ENCODE peak calls at places on chromosomes 2 and 18, in ten cellular contexts. N is psoas muscle; I is thyroid gland; V is PC-9; Q is CD8-positive, alpha-beta T cell; D is transverse colon; L is body of pancreas; J is ovary; H is coronary artery; T is stomach. G is an unnamed sample.
A peak's percentile ranks its signal among the peaks of the same experiment; 100 is the strongest.

GRCh38 chr2:26768759-26769500 is 4.8 kb downstream of the SLC35F6 start:
- DNase-seq in N (peak; percentile 82), I (peak; percentile 54), V (peak; percentile 75), Q (no peak), D (peak; percentile 70), L (peak; percentile 58), J (no peak), H (peak; percentile 89), T (peak; percentile 65), G (no peak)

GRCh38 chr18:63683152-63683551 is 19.6 kb upstream of the SERPINB11 start:
- DNase-seq in N (no peak), I (no peak), V (peak; percentile 64), Q (no peak), D (no peak), L (no peak), J (no peak), H (no peak), T (peak; percentile 34), G (no peak)

GRCh38 chr18:48136544-48137353 is 206.3 kb upstream of the SMAD2 start:
- DNase-seq in N (no peak), I (peak; percentile 88), V (no peak), Q (no peak), D (peak; percentile 69), L (peak; percentile 49), J (peak; percentile 49), H (no peak), T (peak; percentile 63), G (peak; percentile 53)

GRCh38 chr2:136008205-136008865 is 22.9 kb upstream of the DARS1 start:
- DNase-seq in N (peak; percentile 35), I (peak; percentile 21), V (no peak), Q (peak; percentile 75), D (peak; percentile 46), L (peak; percentile 13), J (no peak), H (no peak), T (peak; percentile 52), G (peak; percentile 87)

GRCh38 chr2:15941483-15941853 is 1.1 kb downstream of the MYCN start:
- DNase-seq in N (no peak), I (peak; percentile 76), V (no peak), Q (no peak), D (no peak), L (no peak), J (no peak), H (no peak), T (no peak), G (peak; percentile 6)

GRCh38 chr2:101199153-101199810 is 48.1 kb upstream of the TBC1D8 start:
- DNase-seq in N (no peak), I (no peak), V (no peak), Q (no peak), D (no peak), L (no peak), J (no peak), H (no peak), T (no peak), G (no peak)

GRCh38 chr18:48475635-48476549 is 62.9 kb upstream of the CTIF start:
- DNase-seq in N (no peak), I (peak; percentile 46), V (peak; percentile 50), Q (no peak), D (peak; percentile 35), L (peak; percentile 65), J (peak; percentile 46), H (no peak), T (peak; percentile 53), G (no peak)

GRCh38 chr18:7743256-7743655 is 176.1 kb downstream of the PTPRM start:
- DNase-seq in N (no peak), I (no peak), V (no peak), Q (no peak), D (no peak), L (no peak), J (no peak), H (no peak), T (no peak), G (no peak)

GRCh38 chr2:237309011-237309410 is 105.0 kb downstream of the COL6A3 start:
- DNase-seq in N (no peak), I (peak; percentile 48), V (no peak), Q (no peak), D (no peak), L (no peak), J (no peak), H (no peak), T (no peak), G (no peak)

GRCh38 chr2:237307495-237307894 is 106.5 kb downstream of the COL6A3 start:
- DNase-seq in N (no peak), I (no peak), V (no peak), Q (no peak), D (no peak), L (no peak), J (peak; percentile 54), H (no peak), T (no peak), G (peak; percentile 11)

GRCh38 chr2:237309416-237309815 is 104.5 kb downstream of the COL6A3 start:
- DNase-seq in N (no peak), I (no peak), V (no peak), Q (no peak), D (no peak), L (no peak), J (no peak), H (no peak), T (no peak), G (no peak)

GRCh38 chr2:237312021-237312755 is 101.8 kb downstream of the COL6A3 start:
- DNase-seq in N (no peak), I (no peak), V (no peak), Q (no peak), D (no peak), L (no peak), J (no peak), H (no peak), T (no peak), G (no peak)

DNA sequence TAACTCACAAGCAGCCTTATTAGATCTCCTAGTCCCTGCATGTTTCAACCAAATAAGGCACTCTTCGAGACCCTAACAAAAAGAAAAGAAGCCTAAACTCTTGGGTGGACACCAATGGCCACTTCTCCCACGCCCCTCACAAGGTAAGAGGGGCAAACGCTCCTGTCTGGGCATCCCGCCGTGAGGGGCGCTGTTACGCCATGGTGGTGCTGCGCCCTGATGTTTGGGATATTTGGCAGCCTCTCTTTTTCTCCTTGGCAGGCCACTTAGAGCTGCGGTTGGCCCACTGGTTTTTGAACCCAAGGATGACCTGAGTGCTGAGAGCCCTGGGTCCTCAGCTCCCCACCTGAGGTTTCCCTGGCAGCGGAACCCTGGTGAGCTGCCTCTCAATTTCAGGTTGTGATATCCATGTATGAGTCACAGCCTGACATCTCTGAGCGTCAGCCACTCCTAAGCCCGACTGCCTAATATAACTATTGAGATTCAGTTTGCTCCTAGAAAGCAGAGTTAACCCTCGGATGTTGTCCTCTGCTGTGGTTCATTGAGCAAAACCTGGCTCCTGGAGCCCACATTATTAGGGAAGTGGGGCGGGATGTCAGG is 103.3 kb downstream of the COL6A3 start:
- DNase-seq in N (no peak), I (no peak), V (no peak), Q (no peak), D (no peak), L (no peak), J (no peak), H (no peak), T (no peak), G (peak; percentile 44)
- H3K4me3 ChIP-seq in N (no peak overlapping the region), I (no peak overlapping the region), V (no peak overlapping the region), Q (no peak overlapping the region), D (no peak overlapping the region), L (no peak overlapping the region), J (no peak overlapping the region), H (peak overlapping the region; percentile 52), T (no peak overlapping the region), G (no peak overlapping the region)

GRCh38 chr2:235132641-235133040 is 180.8 kb downstream of the SH3BP4 start:
- DNase-seq in N (no peak), I (no peak), V (no peak), Q (no peak), D (no peak), L (no peak), J (no peak), H (no peak), T (no peak), G (no peak)

GRCh38 chr2:235133837-235134236 is 182.0 kb downstream of the SH3BP4 start:
- DNase-seq in N (no peak), I (no peak), V (no peak), Q (no peak), D (no peak), L (no peak), J (no peak), H (no peak), T (no peak), G (no peak)

GRCh38 chr2:235127909-235128308 is 176.1 kb downstream of the SH3BP4 start:
- DNase-seq in N (no peak), I (no peak), V (no peak), Q (no peak), D (no peak), L (no peak), J (no peak), H (no peak), T (no peak), G (no peak)

GRCh38 chr2:235129856-235130255 is 178.0 kb downstream of the SH3BP4 start:
- DNase-seq in N (no peak), I (no peak), V (no peak), Q (no peak), D (no peak), L (no peak), J (no peak), H (no peak), T (no peak), G (no peak)

GRCh38 chr2:235131334-235132305 is 179.8 kb downstream of the SH3BP4 start:
- DNase-seq in N (no peak), I (no peak), V (no peak), Q (no peak), D (no peak), L (no peak), J (no peak), H (no peak), T (no peak), G (no peak)
- H3K27ac ChIP-seq in N (no peak overlapping the region), I (no peak overlapping the region), V (no peak overlapping the region), Q (no peak overlapping the region), D (no peak overlapping the region), L (no peak overlapping the region), J (no peak overlapping the region), H (no peak overlapping the region), T (no peak overlapping the region), G (no peak overlapping the region)

DNA sequence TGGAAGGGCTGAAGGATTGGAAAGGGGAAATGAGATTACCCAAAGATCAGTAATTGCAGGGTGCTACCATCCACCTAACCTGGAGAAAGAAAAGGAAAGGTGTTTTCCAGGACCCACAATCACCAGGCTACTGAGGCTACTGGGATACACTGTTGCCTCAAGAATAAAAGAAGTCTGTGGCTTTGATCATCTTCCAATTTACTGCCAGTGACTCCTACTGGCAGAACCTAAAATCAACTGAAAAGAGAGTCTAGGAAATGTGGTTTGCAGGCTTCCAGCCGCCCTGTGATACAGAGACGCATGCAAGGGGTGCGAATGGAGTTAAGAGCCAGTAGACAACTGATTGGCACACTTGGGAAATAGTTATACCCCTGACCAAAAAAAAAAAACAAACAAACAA is 16.6 kb upstream of the TTL start:
- DNase-seq in N (no peak), I (no peak), V (no peak), Q (no peak), D (no peak), L (no peak), J (no peak), H (no peak), T (no peak), G (no peak)
- TF ChIP-seq CTCF in N (no peak), I (no peak), V (peak; percentile 23), Q (no peak), D (no peak), L (no peak), J (no peak), H (no peak), T (no peak), G (no peak)

DNA sequence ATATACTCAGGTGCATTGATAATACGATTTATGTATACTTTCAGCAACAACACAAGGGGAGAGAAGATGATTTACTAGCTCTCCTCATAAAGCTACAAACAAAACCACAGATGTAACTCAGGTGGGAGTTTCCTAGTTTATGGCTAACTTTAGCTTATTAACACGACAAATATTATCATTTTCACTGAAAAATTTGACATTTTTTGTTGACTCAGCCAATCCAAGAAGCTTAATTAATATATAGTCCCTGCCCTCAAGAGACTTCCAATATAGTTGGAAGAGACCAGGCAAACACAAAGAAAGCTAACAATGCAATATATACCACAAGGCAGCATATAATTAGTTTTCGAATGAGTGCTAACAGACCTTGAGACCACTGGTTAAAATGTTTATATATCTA is 786 bp downstream of the WDR12 start:
- DNase-seq in N (no peak), I (no peak), V (no peak), Q (no peak), D (no peak), L (no peak), J (no peak), H (no peak), T (no peak), G (no peak)
- H3K4me3 ChIP-seq in N (peak overlapping the region; percentile 67), I (no peak overlapping the region), V (peak overlapping the region; percentile 96), Q (peak overlapping the region; percentile 98), D (peak overlapping the region; percentile 97), L (no peak overlapping the region), J (peak overlapping the region; percentile 72), H (peak overlapping the region; percentile 77), T (peak overlapping the region; percentile 69), G (peak overlapping the region; percentile 69)

G was measured in upper lobe of left lung.